ENCODE peak calls at places on chromosomes 13 and 19, in six cellular contexts. S is BJ; W is pons; D is stimulated activated CD8-positive, alpha-beta memory T cell treated with anti-CD3 and anti-CD28 coated beads, Interleukin-4, amount 100 ng/mL, for 4 hours; R is HAP-1; C is tibial artery. N is an unnamed sample.
A peak's percentile ranks its signal among the peaks of the same experiment; 100 is the strongest.

GRCh38 chr19:4256563-4256962 is 9.7 kb downstream of the YJU2 start:
- DNase-seq in D (no peak), C (no peak), S (no peak), R (no peak), W (no peak), N (no peak)

GRCh38 chr19:12796146-12797071 is 5.1 kb downstream of the JUNB start:
- DNase-seq in W (peak; percentile 84), D (no peak), C (no peak), R (peak; percentile 86), S (no peak), N (peak; percentile 91)

GRCh38 chr19:46753420-46754155 is 7.3 kb upstream of the STRN4 start:
- DNase-seq in W (no peak), C (peak; percentile 46), R (peak; percentile 77), D (peak; percentile 28), S (no peak), N (no peak)

GRCh38 chr19:55173717-55174409 is 6.2 kb downstream of the SYT5 start:
- DNase-seq in C (peak; percentile 27), R (peak; percentile 93), W (peak; percentile 20), S (peak; percentile 47), D (no peak), N (no peak)

GRCh38 chr13:86974251-86974994 is 696.7 kb upstream of the SLITRK5 start:
- DNase-seq in S (no peak), D (no peak), R (no peak), W (no peak), C (no peak), N (no peak)

GRCh38 chr19:33408116-33408515 is 34.6 kb downstream of the CEBPG start:
- DNase-seq in S (no peak), W (no peak), R (no peak), D (no peak), C (no peak), N (no peak)

GRCh38 chr19:34217952-34218817 is 36.2 kb upstream of the GARRE1 start:
- DNase-seq in R (no peak), S (peak; percentile 74), C (no peak), W (no peak), D (peak; percentile 33), N (no peak)

GRCh38 chr19:12938536-12939291 is at the start of gene CALR:
- DNase-seq in R (peak; percentile 57), C (no peak), S (no peak), W (no peak), D (no peak), N (peak; percentile 76)

GRCh38 chr13:26062853-26063444 is 11.1 kb upstream of the SHISA2 start:
- DNase-seq in W (peak; percentile 95), S (no peak), D (no peak), R (peak; percentile 63), C (no peak), N (no peak)

GRCh38 chr19:33132425-33132824 is 511 bp downstream of the WDR88 start:
- DNase-seq in C (no peak), W (no peak), S (no peak), R (no peak), D (no peak), N (no peak)

GRCh38 chr13:40070357-40070756 is 414.9 kb downstream of the COG6 start:
- DNase-seq in W (no peak), D (no peak), R (no peak), C (no peak), S (no peak), N (no peak)

N was measured in sigmoid colon.